ENCODE peak calls at places on chromosomes 3 and 15, in ten cellular contexts. P is GM23338; F is retina; A is astrocyte of the hippocampus; V is hepatic stellate cell; O is activated T-cell treated with anti-CD3 and anti-CD28 coated beads for 1 hour; H is lower lobe of right lung; B is fibroblast of pulmonary artery; M is central memory CD8-positive, alpha-beta T cell; W is ELF-1. I is an unnamed sample.

GRCh38 chr15:86756688-86757087 is 677.0 kb downstream of the AGBL1 start:
- DNase-seq in P (peak), F (no peak), A (no peak), V (no peak), O (no peak), H (no peak), B (no peak), M (no peak), W (no peak), I (no peak)

GRCh38 chr3:194313642-194314430 is 37.3 kb downstream of the CPN2 start:
- DNase-seq in P (peak), F (no peak), A (peak), V (no peak), O (no peak), H (no peak), B (peak), M (no peak), W (peak), I (peak)

GRCh38 chr3:57079221-57079831 is 18.9 kb downstream of the SPATA12 start:
- DNase-seq in P (peak), F (peak), A (peak), V (no peak), O (no peak), H (peak), B (no peak), M (no peak), W (peak), I (peak)

GRCh38 chr3:127037423-127037841 is 54.5 kb downstream of the PLXNA1 start:
- DNase-seq in P (no peak), F (no peak), A (no peak), V (no peak), O (no peak), H (peak), B (no peak), M (no peak), W (no peak), I (peak)

GRCh38 chr3:183244219-183244618 is 8.8 kb upstream of the B3GNT5 start:
- DNase-seq in P (no peak), F (no peak), A (no peak), V (no peak), O (no peak), H (peak), B (peak), M (no peak), W (no peak), I (peak)

GRCh38 chr15:28103831-28104230 is 4.7 kb upstream of the OCA2 start:
- DNase-seq in P (no peak), F (no peak), A (no peak), V (no peak), O (no peak), H (no peak), B (no peak), M (no peak), W (no peak), I (no peak)

GRCh38 chr3:187648177-187648576 is 22.0 kb downstream of the SST start:
- DNase-seq in P (no peak), F (no peak), A (no peak), V (no peak), O (no peak), H (no peak), B (no peak), M (no peak), W (no peak), I (no peak)

GRCh38 chr3:170745211-170745718 is 124.7 kb downstream of the RPL22L1 start:
- DNase-seq in P (no peak), F (no peak), A (peak), V (no peak), O (no peak), H (no peak), B (peak), M (no peak), W (no peak), I (no peak)

GRCh38 chr15:101045835-101046691 is 126.9 kb downstream of the LRRK1 start:
- DNase-seq in P (no peak), F (no peak), A (no peak), V (no peak), O (no peak), H (peak), B (no peak), M (no peak), W (peak), I (peak)

GRCh38 chr3:184320099-184320445 is 5.7 kb downstream of the EIF4G1 start:
- DNase-seq in P (peak), F (no peak), A (peak), V (peak), O (peak), H (peak), B (peak), M (no peak), W (no peak), I (peak)

GRCh38 chr3:121970047-121970446 is 52.0 kb downstream of the ILDR1 start:
- DNase-seq in P (no peak), F (no peak), A (peak), V (no peak), O (no peak), H (no peak), B (no peak), M (no peak), W (no peak), I (no peak)

GRCh38 chr3:14441240-14441919 is 39.0 kb downstream of the SLC6A6 start:
- DNase-seq in P (no peak), F (no peak), A (no peak), V (peak), O (no peak), H (no peak), B (no peak), M (no peak), W (no peak), I (peak)

I was measured in left ventricle myocardium inferior.